ENCODE peak calls at places on chromosomes 3 and 15, in seven cellular contexts. W is mucosa of descending colon; H is D341Med; L is stimulated activated CD4-positive, alpha-beta T cell treated with anti-CD3 and anti-CD28 coated beads, Interleukin-2, amount 100 ng/mL, for 48 hours; Y is progenitor cell of endocrine pancreas; B is foreskin fibroblast; N is endothelial cell. U is an unnamed sample.

GRCh38 chr15:63473999-63474809 is 30.2 kb upstream of the USP3 start:
- DNase-seq in W (peak; percentile 66), H (no peak), L (no peak), Y (no peak), B (peak; percentile 77), N (no peak), U (no peak)

GRCh38 chr3:50272911-50273688 is 4.2 kb downstream of the SEMA3B start:
- DNase-seq in W (peak; percentile 95), H (peak; percentile 95), L (peak; percentile 97), Y (peak; percentile 93), B (peak; percentile 43), N (peak; percentile 94), U (no peak)

GRCh38 chr3:62659660-62660059 is 215.6 kb downstream of the CADPS start:
- DNase-seq in W (no peak), H (peak; percentile 37), L (no peak), Y (no peak), B (no peak), N (no peak), U (no peak)

GRCh38 chr15:92228830-92229229 is 164.9 kb upstream of the ST8SIA2 start:
- DNase-seq in W (no peak), H (no peak), L (no peak), Y (no peak), B (no peak), N (no peak), U (no peak)

GRCh38 chr3:88235102-88235501 is 85.3 kb downstream of the C3orf38 start:
- DNase-seq in W (no peak), H (no peak), L (no peak), Y (no peak), B (no peak), N (no peak), U (no peak)

GRCh38 chr15:29449136-29449535 is 179.5 kb upstream of the NSMCE3 start:
- DNase-seq in W (no peak), H (no peak), L (no peak), Y (peak; percentile 25), B (no peak), N (peak; percentile 58), U (peak; percentile 67)

GRCh38 chr3:115418583-115418982 is 204.7 kb upstream of the GAP43 start:
- DNase-seq in W (no peak), H (no peak), L (no peak), Y (no peak), B (no peak), N (peak; percentile 5), U (no peak)

GRCh38 chr15:101078669-101079323 is 159.6 kb downstream of the LRRK1 start:
- DNase-seq in W (no peak), H (no peak), L (no peak), Y (no peak), B (no peak), N (no peak), U (no peak)

GRCh38 chr3:64022451-64023186 is 675 bp downstream of the PSMD6 start:
- DNase-seq in W (peak; percentile 22), H (peak; percentile 42), L (no peak), Y (no peak), B (no peak), N (peak; percentile 5), U (no peak)

GRCh38 chr15:74427607-74428441 is 5.9 kb downstream of the SEMA7A start:
- DNase-seq in W (no peak), H (peak; percentile 62), L (no peak), Y (no peak), B (no peak), N (no peak), U (no peak)

GRCh38 chr15:90191795-90192494 is 9.2 kb upstream of the SEMA4B start:
- DNase-seq in W (peak; percentile 92), H (peak; percentile 55), L (no peak), Y (no peak), B (no peak), N (no peak), U (no peak)

GRCh38 chr3:87088984-87089841 is 98.3 kb upstream of the VGLL3 start:
- DNase-seq in W (peak; percentile 45), H (no peak), L (no peak), Y (no peak), B (peak; percentile 91), N (peak; percentile 17), U (no peak)

GRCh38 chr3:115790759-115791158 is 167.4 kb downstream of the GAP43 start:
- DNase-seq in W (no peak), H (no peak), L (peak; percentile 23), Y (no peak), B (peak; percentile 94), N (no peak), U (peak; percentile 7)

GRCh38 chr3:70244422-70244821 is 68.0 kb downstream of the MDFIC2 start:
- DNase-seq in W (no peak), H (no peak), L (no peak), Y (no peak), B (no peak), N (no peak), U (no peak)

GRCh38 chr15:95872366-95872771 is 458.1 kb upstream of the NR2F2 start:
- DNase-seq in W (no peak), H (no peak), L (no peak), Y (no peak), B (peak; percentile 68), N (no peak), U (no peak)

GRCh38 chr3:102089182-102089581 is 239.9 kb downstream of the NFKBIZ start:
- DNase-seq in W (no peak), H (no peak), L (no peak), Y (no peak), B (no peak), N (no peak), U (no peak)

GRCh38 chr3:150317469-150317868 is 90.6 kb upstream of the TSC22D2 start:
- DNase-seq in W (no peak), H (no peak), L (no peak), Y (no peak), B (no peak), N (no peak), U (no peak)